ENCODE peak calls at places on chromosomes 11 and 22, in ten cellular contexts. One of them, this sample, is unnamed.

GRCh38 chr11:130003717-130004001 is 1.0 kb upstream of the PRDM10 start:
- DNase-seq in cardiac fibroblast: no peak
- DNase-seq in A549: no peak
- DNase-seq in ecto neural progenitor cell: no peak
- DNase-seq in chondrocyte: no peak
- DNase-seq in stimulated activated CD4-positive, alpha-beta T cell treated with anti-CD3 and anti-CD28 coated beads, Interleukin-4, amount 100 ng/mL, for 48 hours: no peak
- DNase-seq in effector CD4-positive, alpha-beta T cell: no peak
- DNase-seq in activated T-helper 1 cell treated with anti-CD3 and anti-CD28 coated beads, Interleukin-2, amount 50 U/mL, for 16 hours: no peak
- DNase-seq in lung microvascular endothelial cell: no peak
- DNase-seq in HT-29: no peak
- DNase-seq in this sample: no peak

GRCh38 chr22:45101828-45102227 is 61.9 kb upstream of the NUP50 start:
- DNase-seq in cardiac fibroblast: peak; percentile 82
- DNase-seq in A549: peak; percentile 34
- DNase-seq in ecto neural progenitor cell: peak; percentile 69
- DNase-seq in chondrocyte: peak; percentile 58
- DNase-seq in stimulated activated CD4-positive, alpha-beta T cell treated with anti-CD3 and anti-CD28 coated beads, Interleukin-4, amount 100 ng/mL, for 48 hours: peak; percentile 16
- DNase-seq in effector CD4-positive, alpha-beta T cell: no peak
- DNase-seq in activated T-helper 1 cell treated with anti-CD3 and anti-CD28 coated beads, Interleukin-2, amount 50 U/mL, for 16 hours: no peak
- DNase-seq in lung microvascular endothelial cell: peak; percentile 64
- DNase-seq in HT-29: peak; percentile 33
- DNase-seq in this sample: no peak

GRCh38 chr11:116610190-116610589 is 162.6 kb downstream of the BUD13 start:
- DNase-seq in cardiac fibroblast: no peak
- DNase-seq in A549: no peak
- DNase-seq in ecto neural progenitor cell: peak; percentile 32
- DNase-seq in chondrocyte: no peak
- DNase-seq in stimulated activated CD4-positive, alpha-beta T cell treated with anti-CD3 and anti-CD28 coated beads, Interleukin-4, amount 100 ng/mL, for 48 hours: no peak
- DNase-seq in effector CD4-positive, alpha-beta T cell: no peak
- DNase-seq in activated T-helper 1 cell treated with anti-CD3 and anti-CD28 coated beads, Interleukin-2, amount 50 U/mL, for 16 hours: no peak
- DNase-seq in lung microvascular endothelial cell: no peak
- DNase-seq in HT-29: no peak
- DNase-seq in this sample: no peak

GRCh38 chr11:110160016-110160415 is 66.8 kb downstream of the ZC3H12C start:
- DNase-seq in cardiac fibroblast: peak; percentile 67
- DNase-seq in A549: no peak
- DNase-seq in ecto neural progenitor cell: no peak
- DNase-seq in chondrocyte: no peak
- DNase-seq in stimulated activated CD4-positive, alpha-beta T cell treated with anti-CD3 and anti-CD28 coated beads, Interleukin-4, amount 100 ng/mL, for 48 hours: no peak
- DNase-seq in effector CD4-positive, alpha-beta T cell: no peak
- DNase-seq in activated T-helper 1 cell treated with anti-CD3 and anti-CD28 coated beads, Interleukin-2, amount 50 U/mL, for 16 hours: no peak
- DNase-seq in lung microvascular endothelial cell: peak; percentile 43
- DNase-seq in HT-29: no peak
- DNase-seq in this sample: no peak

GRCh38 chr22:44462246-44463015 is 35.6 kb downstream of the RTL6 start:
- DNase-seq in cardiac fibroblast: no peak
- DNase-seq in A549: no peak
- DNase-seq in ecto neural progenitor cell: no peak
- DNase-seq in chondrocyte: no peak
- DNase-seq in stimulated activated CD4-positive, alpha-beta T cell treated with anti-CD3 and anti-CD28 coated beads, Interleukin-4, amount 100 ng/mL, for 48 hours: no peak
- DNase-seq in effector CD4-positive, alpha-beta T cell: no peak
- DNase-seq in activated T-helper 1 cell treated with anti-CD3 and anti-CD28 coated beads, Interleukin-2, amount 50 U/mL, for 16 hours: no peak
- DNase-seq in lung microvascular endothelial cell: no peak
- DNase-seq in HT-29: no peak
- DNase-seq in this sample: no peak

GRCh38 chr11:48116843-48117242 is 99.8 kb upstream of the OR4B1 start:
- DNase-seq in cardiac fibroblast: peak; percentile 55
- DNase-seq in A549: peak; percentile 35
- DNase-seq in ecto neural progenitor cell: no peak
- DNase-seq in chondrocyte: no peak
- DNase-seq in stimulated activated CD4-positive, alpha-beta T cell treated with anti-CD3 and anti-CD28 coated beads, Interleukin-4, amount 100 ng/mL, for 48 hours: no peak
- DNase-seq in effector CD4-positive, alpha-beta T cell: no peak
- DNase-seq in activated T-helper 1 cell treated with anti-CD3 and anti-CD28 coated beads, Interleukin-2, amount 50 U/mL, for 16 hours: no peak
- DNase-seq in lung microvascular endothelial cell: peak; percentile 47
- DNase-seq in HT-29: peak; percentile 45
- DNase-seq in this sample: no peak

GRCh38 chr11:94768602-94769511 is 701 bp downstream of the AMOTL1 start:
- DNase-seq in cardiac fibroblast: no peak
- DNase-seq in A549: no peak
- DNase-seq in ecto neural progenitor cell: peak; percentile 65
- DNase-seq in chondrocyte: no peak
- DNase-seq in stimulated activated CD4-positive, alpha-beta T cell treated with anti-CD3 and anti-CD28 coated beads, Interleukin-4, amount 100 ng/mL, for 48 hours: no peak
- DNase-seq in effector CD4-positive, alpha-beta T cell: no peak
- DNase-seq in activated T-helper 1 cell treated with anti-CD3 and anti-CD28 coated beads, Interleukin-2, amount 50 U/mL, for 16 hours: no peak
- DNase-seq in lung microvascular endothelial cell: peak; percentile 64
- DNase-seq in HT-29: no peak
- DNase-seq in this sample: no peak

GRCh38 chr22:41681616-41682015 is 7.1 kb downstream of the SNU13 start:
- DNase-seq in cardiac fibroblast: peak; percentile 18
- DNase-seq in A549: no peak
- DNase-seq in ecto neural progenitor cell: no peak
- DNase-seq in chondrocyte: no peak
- DNase-seq in stimulated activated CD4-positive, alpha-beta T cell treated with anti-CD3 and anti-CD28 coated beads, Interleukin-4, amount 100 ng/mL, for 48 hours: peak; percentile 15
- DNase-seq in effector CD4-positive, alpha-beta T cell: no peak
- DNase-seq in activated T-helper 1 cell treated with anti-CD3 and anti-CD28 coated beads, Interleukin-2, amount 50 U/mL, for 16 hours: no peak
- DNase-seq in lung microvascular endothelial cell: no peak
- DNase-seq in HT-29: no peak
- DNase-seq in this sample: no peak

GRCh38 chr11:59154585-59154984 is 11.9 kb downstream of the FAM111A start:
- DNase-seq in cardiac fibroblast: peak; percentile 7
- DNase-seq in A549: no peak
- DNase-seq in ecto neural progenitor cell: no peak
- DNase-seq in chondrocyte: no peak
- DNase-seq in stimulated activated CD4-positive, alpha-beta T cell treated with anti-CD3 and anti-CD28 coated beads, Interleukin-4, amount 100 ng/mL, for 48 hours: no peak
- DNase-seq in effector CD4-positive, alpha-beta T cell: no peak
- DNase-seq in activated T-helper 1 cell treated with anti-CD3 and anti-CD28 coated beads, Interleukin-2, amount 50 U/mL, for 16 hours: no peak
- DNase-seq in lung microvascular endothelial cell: no peak
- DNase-seq in HT-29: no peak
- DNase-seq in this sample: no peak

GRCh38 chr22:21734540-21735197 is 925 bp downstream of the YPEL1 start:
- DNase-seq in cardiac fibroblast: no peak
- DNase-seq in A549: no peak
- DNase-seq in ecto neural progenitor cell: no peak
- DNase-seq in chondrocyte: no peak
- DNase-seq in stimulated activated CD4-positive, alpha-beta T cell treated with anti-CD3 and anti-CD28 coated beads, Interleukin-4, amount 100 ng/mL, for 48 hours: no peak
- DNase-seq in effector CD4-positive, alpha-beta T cell: no peak
- DNase-seq in activated T-helper 1 cell treated with anti-CD3 and anti-CD28 coated beads, Interleukin-2, amount 50 U/mL, for 16 hours: no peak
- DNase-seq in lung microvascular endothelial cell: peak; percentile 16
- DNase-seq in HT-29: no peak
- DNase-seq in this sample: no peak

GRCh38 chr22:41550952-41551491 is 6.8 kb upstream of the POLR3H start:
- DNase-seq in cardiac fibroblast: no peak
- DNase-seq in A549: no peak
- DNase-seq in ecto neural progenitor cell: no peak
- DNase-seq in chondrocyte: no peak
- DNase-seq in stimulated activated CD4-positive, alpha-beta T cell treated with anti-CD3 and anti-CD28 coated beads, Interleukin-4, amount 100 ng/mL, for 48 hours: no peak
- DNase-seq in effector CD4-positive, alpha-beta T cell: no peak
- DNase-seq in activated T-helper 1 cell treated with anti-CD3 and anti-CD28 coated beads, Interleukin-2, amount 50 U/mL, for 16 hours: no peak
- DNase-seq in lung microvascular endothelial cell: no peak
- DNase-seq in HT-29: no peak
- DNase-seq in this sample: no peak

GRCh38 chr11:61378713-61379313 is 13.6 kb upstream of the TMEM216 start:
- DNase-seq in cardiac fibroblast: peak; percentile 99
- DNase-seq in A549: peak; percentile 72
- DNase-seq in ecto neural progenitor cell: no peak
- DNase-seq in chondrocyte: no peak
- DNase-seq in stimulated activated CD4-positive, alpha-beta T cell treated with anti-CD3 and anti-CD28 coated beads, Interleukin-4, amount 100 ng/mL, for 48 hours: no peak
- DNase-seq in effector CD4-positive, alpha-beta T cell: no peak
- DNase-seq in activated T-helper 1 cell treated with anti-CD3 and anti-CD28 coated beads, Interleukin-2, amount 50 U/mL, for 16 hours: no peak
- DNase-seq in lung microvascular endothelial cell: no peak
- DNase-seq in HT-29: no peak
- DNase-seq in this sample: no peak

GRCh38 chr11:20033806-20034205 is 126.5 kb downstream of the DBX1 start:
- DNase-seq in cardiac fibroblast: no peak
- DNase-seq in A549: no peak
- DNase-seq in ecto neural progenitor cell: no peak
- DNase-seq in chondrocyte: no peak
- DNase-seq in stimulated activated CD4-positive, alpha-beta T cell treated with anti-CD3 and anti-CD28 coated beads, Interleukin-4, amount 100 ng/mL, for 48 hours: no peak
- DNase-seq in effector CD4-positive, alpha-beta T cell: no peak
- DNase-seq in activated T-helper 1 cell treated with anti-CD3 and anti-CD28 coated beads, Interleukin-2, amount 50 U/mL, for 16 hours: no peak
- DNase-seq in lung microvascular endothelial cell: no peak
- DNase-seq in HT-29: no peak
- DNase-seq in this sample: no peak

GRCh38 chr11:9330387-9331384 is 16.3 kb upstream of the TMEM41B start:
- DNase-seq in cardiac fibroblast: peak; percentile 40
- DNase-seq in A549: no peak
- DNase-seq in ecto neural progenitor cell: no peak
- DNase-seq in chondrocyte: no peak
- DNase-seq in stimulated activated CD4-positive, alpha-beta T cell treated with anti-CD3 and anti-CD28 coated beads, Interleukin-4, amount 100 ng/mL, for 48 hours: no peak
- DNase-seq in effector CD4-positive, alpha-beta T cell: no peak
- DNase-seq in activated T-helper 1 cell treated with anti-CD3 and anti-CD28 coated beads, Interleukin-2, amount 50 U/mL, for 16 hours: no peak
- DNase-seq in lung microvascular endothelial cell: no peak
- DNase-seq in HT-29: no peak
- DNase-seq in this sample: no peak

This sample was measured in occipital lobe.